ENCODE peak calls at places on chromosomes 6 and 20, in four cellular contexts. M, J, H and I are unnamed samples. For H3K27me3 and H3K4me1, the result is how much of the 10 kb centered on the place peaks cover.

GRCh38 chr6:119129148-119129967 is 50.9 kb upstream of the FAM184A start:
- DNase-seq in J (no peak), M (peak), H (no peak), I (peak)

GRCh38 chr6:6825986-6826901 is 237.7 kb downstream of the LY86 start:
- DNase-seq in M (no peak), H (peak), J (peak), I (no peak)

GRCh38 chr6:166279393-166279679 is 28.9 kb downstream of the PRR18 start:
- DNase-seq in J (no peak), M (no peak), H (no peak), I (no peak)

GRCh38 chr6:82331031-82331773 is 32.4 kb upstream of the TPBG start:
- DNase-seq in J (no peak), M (peak), H (no peak), I (peak)

GRCh38 chr20:9031951-9032350 is 36.9 kb upstream of the PLCB4 start:
- DNase-seq in J (no peak), H (no peak), M (no peak), I (no peak)

GRCh38 chr6:122389704-122390103 is 9.7 kb upstream of the HSF2 start:
- DNase-seq in H (no peak), M (no peak), J (no peak), I (no peak)

GRCh38 chr6:64505312-64505711 is 869.7 kb downstream of the PHF3 start:
- DNase-seq in J (no peak), M (no peak), H (no peak), I (peak)

GRCh38 chr6:17193376-17193775 is 87.8 kb upstream of the RBM24 start:
- DNase-seq in H (no peak), J (no peak), M (no peak), I (no peak)

GRCh38 chr20:57782631-57783041 is 72.8 kb upstream of the PMEPA1 start:
- DNase-seq in H (no peak), M (no peak), J (no peak), I (peak)

GRCh38 chr6:17986656-17987575 is 519 bp downstream of the KIF13A start:
- DNase-seq in H (peak), J (peak), M (no peak), I (peak)

GRCh38 chr6:11918021-11918738 is 93.9 kb upstream of the HIVEP1 start:
- DNase-seq in H (no peak), M (no peak), J (no peak), I (no peak)

GRCh38 chr6:139778113-139778512 is 403.7 kb upstream of the CITED2 start:
- DNase-seq in J (no peak), H (no peak), M (no peak), I (no peak)

GRCh38 chr6:149043476-149044130 is 273.9 kb upstream of the TAB2 start:
- DNase-seq in J (no peak), M (no peak), H (no peak), I (peak)

GRCh38 chr20:25090492-25091429 is 8.8 kb upstream of the VSX1 start:
- DNase-seq in M (no peak), H (peak), J (no peak), I (no peak)

GRCh38 chr6:25717856-25718740 is 36.4 kb upstream of the SLC17A4 start:
- DNase-seq in M (no peak), H (no peak), J (no peak), I (peak)

GRCh38 chr6:53058388-53058890 is 6.8 kb upstream of the FBXO9 start:
- DNase-seq in M (no peak), H (no peak), J (no peak), I (no peak)

GRCh38 chr20:24149175-24149574 is 160.6 kb upstream of the GGTLC1 start:
- DNase-seq in M (no peak), H (no peak), J (no peak), I (no peak)

GRCh38 chr20:56986931-56987720 is 279.3 kb downstream of the BMP7 start:
- DNase-seq in M (no peak), J (no peak), H (no peak), I (no peak)

GRCh38 chr20:50190251-50191064 is at the start of gene CEBPB:
- DNase-seq in J (peak), H (peak), M (no peak), I (peak)

GRCh38 chr6:15517600-15517999 is 145.2 kb downstream of the DTNBP1 start:
- DNase-seq in J (peak), M (no peak), H (no peak), I (no peak)

GRCh38 chr6:45590751-45591184 is 213.0 kb upstream of the SUPT3H start:
- DNase-seq in H (no peak), M (no peak), J (peak), I (no peak)

GRCh38 chr6:134721095-134721400 is 228.9 kb downstream of the ALDH8A1 start:
- DNase-seq in M (no peak), H (no peak), J (no peak), I (no peak)

GRCh38 chr20:36644032-36644712 is 1.8 kb downstream of the SLA2 start:
- DNase-seq in M (no peak), H (no peak), J (no peak), I (no peak)

GRCh38 chr6:113837170-113837569 is 20.0 kb upstream of the MARCKS start:
- DNase-seq in H (no peak), J (no peak), M (no peak), I (no peak)

GRCh38 chr6:64926051-64926450 is 781.0 kb downstream of the EYS start:
- DNase-seq in J (no peak), M (no peak), H (no peak), I (no peak)

GRCh38 chr6:24270011-24270410 is 87.8 kb downstream of the DCDC2 start:
- DNase-seq in J (no peak), M (no peak), H (no peak), I (no peak)

GRCh38 chr20:51966296-51966971 is 164.1 kb upstream of the SALL4 start:
- DNase-seq in H (peak), J (peak), M (peak), I (peak)

GRCh38 chr6:164247106-164247505 is 832.6 kb downstream of the QKI start:
- DNase-seq in M (no peak), J (no peak), H (no peak), I (no peak)

GRCh38 chr6:89082439-89082838 is 1.9 kb downstream of the PNRC1 start:
- DNase-seq in H (no peak), J (no peak), M (no peak), I (no peak)

GRCh38 chr6:137233561-137234504 is 14.6 kb upstream of the IFNGR1 start:
- DNase-seq in M (no peak), J (no peak), H (peak), I (no peak)

GRCh38 chr6:24205020-24205492 is 79.0 kb downstream of the NRSN1 start:
- DNase-seq in M (peak), J (no peak), H (no peak), I (peak)

GRCh38 chr20:2619961-2620595 is 32.4 kb upstream of the NOP56 start:
- DNase-seq in J (no peak), M (no peak), H (no peak), I (no peak)

GRCh38 chr6:30447237-30447636 is 42.1 kb upstream of the HLA-E start:
- DNase-seq in H (no peak), J (no peak), M (no peak), I (no peak)

DNA sequence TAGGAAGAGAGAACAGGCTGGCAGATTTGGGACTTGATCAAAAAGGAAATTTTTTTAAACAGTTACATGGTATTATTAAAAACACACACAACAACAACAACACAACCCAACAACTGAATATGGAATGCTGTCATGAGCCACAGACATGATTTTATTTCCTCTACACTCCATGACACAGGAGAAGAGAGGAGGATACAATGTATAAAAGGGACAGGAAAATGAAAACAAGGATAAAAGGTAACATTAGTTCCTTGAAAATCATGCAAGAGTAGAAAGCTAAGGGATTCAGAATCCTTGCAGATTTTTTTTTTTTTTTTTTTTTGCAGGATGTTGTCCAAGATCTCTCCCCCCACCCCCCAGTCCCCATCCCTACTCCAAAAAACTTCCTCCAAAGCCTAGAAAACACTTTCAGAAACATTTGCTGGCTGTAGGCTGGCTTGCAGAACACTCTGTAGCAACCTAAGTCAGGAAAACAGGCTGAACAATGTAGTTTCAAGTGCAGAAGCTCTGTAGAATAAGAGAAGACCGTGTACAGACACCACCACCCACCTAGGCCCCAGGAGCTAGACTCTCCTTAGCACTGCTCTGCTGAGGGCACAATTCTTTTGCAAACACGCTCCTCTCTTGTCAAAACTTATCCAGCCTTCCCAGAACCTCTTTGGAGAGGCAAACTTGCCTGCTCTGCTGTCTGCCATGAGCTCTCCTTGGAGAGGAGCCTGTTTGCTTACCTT is 845 bp downstream of the ZMYND8 start:
- DNase-seq in M (no peak), J (no peak), H (no peak), I (no peak)
- H3K4me3 ChIP-seq in M (peak), J (no peak), H (peak), I (peak)

DNA sequence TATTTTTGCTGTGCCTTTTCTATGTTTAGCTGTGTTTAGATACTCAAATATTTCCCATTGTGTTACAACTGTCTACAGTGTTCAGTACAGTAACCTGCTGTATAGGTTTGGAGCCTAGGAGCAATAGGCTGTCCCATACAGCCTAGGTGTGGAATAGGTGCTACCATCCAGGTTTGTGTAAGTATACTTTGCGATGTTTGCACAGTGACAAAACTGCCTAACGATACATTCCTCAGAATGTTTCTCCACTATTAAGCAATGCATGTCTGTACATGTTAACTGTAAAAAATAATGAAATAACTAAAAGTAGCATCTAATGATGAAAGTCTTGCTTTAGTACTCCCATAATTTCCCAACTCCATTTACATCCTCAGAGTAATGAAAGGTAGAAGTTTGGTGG is 46.0 kb downstream of the SERAC1 start:
- DNase-seq in J (no peak), H (no peak), M (no peak), I (peak)
- H3K27me3 ChIP-seq in J (under half), H (under half), M (under half), I (under half)

GRCh38 chr6:43178150-43178549 is 3.8 kb upstream of the CUL9 start:
- DNase-seq in H (no peak), J (no peak), M (no peak), I (no peak)
- H3K4me1 ChIP-seq in H (under half), J (half or more), M (under half), I (under half)

DNA sequence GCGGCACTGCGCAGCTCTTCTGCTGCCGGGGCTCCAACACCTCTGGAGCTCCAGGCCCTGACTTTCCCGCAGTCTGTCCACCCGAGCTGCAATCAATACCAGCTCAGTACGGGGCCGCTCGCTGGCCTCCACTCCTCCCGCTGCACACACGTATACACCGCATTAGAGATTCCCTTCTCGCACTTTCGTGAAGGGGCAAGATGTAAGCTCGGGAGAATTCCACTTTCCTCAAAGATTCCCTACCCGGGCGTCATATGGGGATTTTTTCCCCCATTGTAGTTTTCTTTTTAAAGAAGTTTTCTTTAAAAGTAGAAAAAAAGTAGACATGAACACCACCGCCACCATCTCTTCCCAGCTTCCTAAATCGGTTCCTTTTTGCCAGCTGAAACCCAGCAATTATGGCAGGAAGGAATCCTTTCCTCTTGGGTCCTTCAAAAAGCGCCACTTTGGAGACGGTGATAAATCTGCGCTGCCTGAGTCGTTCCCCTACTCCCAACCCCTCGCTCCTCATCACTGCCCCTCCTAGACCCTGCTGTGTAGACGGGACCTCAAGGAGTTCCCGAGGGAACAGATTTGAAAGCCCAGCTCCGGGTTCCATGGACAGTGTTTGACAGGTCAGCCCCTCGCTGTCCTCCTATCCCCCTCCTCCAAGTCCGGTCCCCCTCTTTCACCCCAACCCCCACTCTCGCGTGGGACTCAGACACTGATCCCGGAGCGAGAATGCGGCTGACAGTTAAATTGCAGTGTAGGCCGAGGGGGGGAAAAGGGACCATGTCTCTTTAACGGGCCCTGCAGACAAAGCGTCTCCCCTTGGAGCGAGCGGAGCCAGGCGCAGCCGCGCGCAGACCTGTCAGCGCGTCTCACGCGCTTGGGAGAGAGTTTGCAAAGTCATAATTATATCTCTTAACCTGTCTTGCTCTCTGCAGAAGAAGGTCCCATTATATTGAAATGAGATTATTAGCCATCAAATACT is 39.5 kb downstream of the NCR2 start:
- DNase-seq in H (no peak), J (no peak), M (no peak), I (no peak)
- H3K4me3 ChIP-seq in H (peak), J (no peak), M (no peak), I (no peak)

GRCh38 chr6:41635365-41635764 is 2.9 kb upstream of the MDFI start:
- DNase-seq in H (no peak), M (no peak), J (peak), I (no peak)
- H3K27me3 ChIP-seq in H (half or more), M (under half), J (under half), I (under half)